ENCODE peak calls at places on chromosomes 16 and 17, in ten cellular contexts. P is glutamatergic neuron, K is WTC11, W is PC-9, T is AG04450, Q is upper lobe of right lung, B is uterus, U is AG09319, J is nephron progenitor cell, C is esophagus squamous epithelium. D is an unnamed sample.
A peak's percentile ranks its signal among the peaks of the same experiment; 100 is the strongest.

GRCh38 chr16:83233153-83233552 is 574.6 kb upstream of the HSBP1 start:
- DNase-seq in K (no peak), Q (no peak), W (no peak), U (no peak), C (no peak), P (no peak), J (no peak), T (no peak), B (no peak), D (no peak)

GRCh38 chr16:89922884-89923639 is at the start of gene TUBB3:
- DNase-seq in P (peak; percentile 95), T (no peak), B (no peak), W (peak; percentile 89), C (no peak), J (peak; percentile 90), U (peak; percentile 55), Q (peak; percentile 77), K (peak; percentile 85), D (peak; percentile 88)

GRCh38 chr17:42895185-42895555 is 5.4 kb upstream of the G6PC1 start:
- DNase-seq in Q (peak; percentile 78), J (no peak), K (no peak), P (no peak), W (peak; percentile 36), B (peak; percentile 56), C (no peak), U (peak; percentile 58), T (peak; percentile 68), D (peak; percentile 70)

GRCh38 chr16:88758944-88759244 is 26.1 kb downstream of the PIEZO1 start:
- DNase-seq in Q (no peak), B (no peak), U (no peak), K (no peak), T (no peak), J (no peak), C (no peak), P (no peak), W (no peak), D (no peak)

GRCh38 chr16:71421911-71422310 is 19.9 kb downstream of the TLE7 start:
- DNase-seq in J (peak; percentile 14), U (no peak), K (peak; percentile 75), W (peak; percentile 32), Q (peak; percentile 47), P (peak; percentile 40), T (no peak), B (no peak), C (no peak), D (peak; percentile 59)

GRCh38 chr17:29364691-29365090 is 25.5 kb upstream of the TAOK1 start:
- DNase-seq in K (no peak), T (no peak), C (no peak), W (no peak), Q (no peak), B (no peak), P (no peak), J (no peak), U (no peak), D (no peak)

GRCh38 chr17:40190197-40191021 is 13.1 kb downstream of the RAPGEFL1 start:
- DNase-seq in J (peak; percentile 41), B (no peak), U (no peak), T (no peak), K (peak; percentile 73), P (peak; percentile 56), W (no peak), Q (no peak), C (no peak), D (peak; percentile 78)

GRCh38 chr17:58331815-58332719 is 3.5 kb upstream of the TSPOAP1 start:
- DNase-seq in Q (peak; percentile 91), B (no peak), P (peak; percentile 10), T (no peak), U (no peak), J (no peak), W (no peak), C (peak; percentile 72), K (peak; percentile 8), D (no peak)

GRCh38 chr17:58267347-58268324 is 13.1 kb downstream of the MPO start:
- DNase-seq in W (no peak), T (no peak), Q (peak; percentile 43), C (no peak), J (no peak), B (no peak), P (no peak), U (no peak), K (no peak), D (no peak)

GRCh38 chr17:81812571-81813370 is 8.8 kb downstream of the GCGR start:
- DNase-seq in B (no peak), P (no peak), J (no peak), K (no peak), T (no peak), W (no peak), U (no peak), Q (no peak), C (no peak), D (no peak)

GRCh38 chr17:57679356-57679755 is 65.7 kb downstream of the CCDC182 start:
- DNase-seq in J (no peak), K (no peak), P (no peak), C (no peak), B (no peak), W (no peak), T (no peak), Q (no peak), U (no peak), D (no peak)

DNA sequence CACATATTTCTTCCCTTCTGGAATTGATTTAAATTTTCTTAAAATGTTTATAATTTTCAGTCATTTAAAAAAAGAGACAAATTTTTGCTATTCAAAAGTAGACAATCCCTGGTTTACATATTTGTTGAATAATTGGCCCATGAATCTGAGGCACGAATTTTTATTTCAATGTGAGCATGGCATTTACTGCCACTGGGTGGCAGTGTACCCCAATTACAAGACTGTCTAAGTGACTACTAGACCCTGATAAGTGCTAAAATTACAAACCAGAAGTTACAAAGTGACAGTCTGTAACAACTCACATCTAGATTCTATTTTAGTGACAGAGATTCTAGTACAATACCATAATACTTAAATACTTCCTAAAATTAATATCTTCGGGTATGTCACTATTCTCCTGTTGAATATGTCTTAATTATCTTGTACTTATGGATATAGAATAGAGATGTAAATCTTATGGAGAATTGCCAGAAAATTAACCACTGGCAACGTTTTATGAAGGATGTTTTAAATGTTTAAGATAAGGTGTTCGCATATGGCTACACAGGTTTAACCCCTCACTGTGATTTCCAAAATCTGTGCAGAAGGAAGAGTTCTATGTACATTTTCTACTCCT is 235.8 kb downstream of the MAP2K4 start:
- DNase-seq in W (peak; percentile 16), B (peak; percentile 56), P (peak; percentile 23), T (peak; percentile 56), K (no peak), J (peak; percentile 35), Q (no peak), U (peak; percentile 59), C (no peak), D (peak; percentile 40)
- TF ChIP-seq CTCF in W (peak; percentile 72), B (peak; percentile 81), P (peak; percentile 79), T (peak; percentile 79), K (peak; percentile 77), J (peak; percentile 83), Q (peak; percentile 81), U (peak; percentile 70), C (peak; percentile 39), D (peak; percentile 47)

GRCh38 chr16:55207679-55208294 is 116.2 kb upstream of the IRX6 start:
- DNase-seq in Q (no peak), P (no peak), W (no peak), K (peak; percentile 12), C (no peak), U (no peak), T (no peak), B (no peak), J (no peak), D (no peak)
- TF ChIP-seq CTCF in Q (no peak), P (no peak), W (no peak), K (no peak), C (no peak), U (no peak), T (no peak), B (no peak), J (no peak), D (no peak)

DNA sequence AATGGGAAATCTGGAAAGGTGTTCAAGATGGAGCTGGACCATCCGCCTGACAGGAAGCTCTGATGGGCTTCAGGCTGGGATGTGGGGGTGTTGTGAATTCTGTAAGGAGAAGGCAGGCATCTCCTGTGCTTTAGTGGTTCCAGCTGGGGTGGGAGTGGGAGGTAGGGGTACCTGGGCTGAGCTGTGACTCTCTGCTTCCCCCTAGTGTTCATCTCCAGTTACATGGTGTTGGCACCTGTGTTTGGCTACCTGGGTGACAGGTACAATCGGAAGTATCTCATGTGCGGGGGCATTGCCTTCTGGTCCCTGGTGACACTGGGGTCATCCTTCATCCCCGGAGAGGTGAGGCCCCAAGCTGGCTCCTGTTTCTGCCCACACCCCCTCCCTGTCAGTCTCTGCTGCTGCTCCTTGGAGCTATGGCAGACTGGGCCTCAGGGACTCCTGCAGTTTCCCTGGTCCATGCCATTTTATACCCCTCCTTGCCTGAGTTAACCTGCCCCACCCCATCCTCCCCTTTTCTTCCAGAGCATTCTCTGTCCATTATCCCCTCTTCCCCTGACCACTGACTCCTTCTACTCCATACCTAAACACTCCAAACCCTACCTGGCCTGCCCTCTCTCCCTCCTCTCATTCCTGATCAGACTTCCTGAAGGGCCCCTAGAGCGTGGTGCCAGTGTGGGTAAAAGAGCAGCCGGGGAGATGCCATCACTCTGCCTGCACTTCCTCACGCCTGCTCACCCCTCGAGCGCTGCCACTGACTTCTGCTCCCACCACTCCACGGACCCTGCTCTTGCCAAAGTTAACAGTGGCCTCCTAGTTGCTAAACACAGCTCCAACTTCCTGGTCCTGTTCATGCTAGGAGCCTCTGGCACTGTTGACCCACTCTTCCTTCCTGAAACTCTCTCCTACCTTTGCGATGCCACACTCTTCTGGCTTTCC is 3.4 kb downstream of the SPNS1 start:
- DNase-seq in J (peak; percentile 15), B (no peak), W (peak; percentile 40), T (no peak), P (no peak), C (no peak), U (no peak), K (peak; percentile 55), Q (no peak), D (peak; percentile 51)
- TF ChIP-seq CTCF in J (peak; percentile 53), B (no peak), W (peak; percentile 80), T (peak; percentile 24), P (no peak), C (no peak), U (peak; percentile 14), K (peak; percentile 44), Q (peak; percentile 41), D (peak; percentile 87)

GRCh38 chr17:2723505-2723996 is 12.0 kb upstream of the CLUH start:
- DNase-seq in C (no peak), P (peak; percentile 59), T (no peak), J (no peak), Q (no peak), W (peak; percentile 64), U (no peak), K (peak; percentile 70), B (no peak), D (no peak)

GRCh38 chr17:2723997-2724782 is 12.6 kb upstream of the CLUH start:
- DNase-seq in C (no peak), U (no peak), P (peak; percentile 51), B (no peak), T (no peak), J (peak; percentile 51), K (peak; percentile 80), Q (no peak), W (peak; percentile 76), D (no peak)

GRCh38 chr17:2722611-2723010 is 11.0 kb upstream of the CLUH start:
- DNase-seq in T (no peak), U (no peak), K (no peak), Q (no peak), J (no peak), P (no peak), W (no peak), C (no peak), B (no peak), D (no peak)

GRCh38 chr17:2721603-2722002 is 10.0 kb upstream of the CLUH start:
- DNase-seq in B (no peak), W (no peak), U (no peak), J (no peak), T (no peak), K (no peak), P (no peak), Q (no peak), C (no peak), D (no peak)

GRCh38 chr17:2724783-2725164 is 13.2 kb upstream of the CLUH start:
- DNase-seq in J (peak; percentile 67), B (no peak), T (no peak), K (peak; percentile 73), W (no peak), Q (no peak), U (no peak), C (no peak), P (peak; percentile 67), D (peak; percentile 48)
- TF ChIP-seq CTCF in J (no peak), B (no peak), T (no peak), K (no peak), W (no peak), Q (peak; percentile 22), U (no peak), C (no peak), P (no peak), D (no peak)